ENCODE peak calls at places on chromosomes 2 and 18, in seven cellular contexts. G is erythroblast; F is T-helper 2 cell treated with Interferon-gamma antibody and Interleukin-4, amounts not matched to agents 5 μg/mL and 100 μg/mL, for 36 hours; E is AG04449; A is foreskin fibroblast; B is T-cell; V is NCI-H1092. Y is an unnamed sample.

GRCh38 chr2:28406276-28407096 is 13.8 kb downstream of the FOSL2 start:
- DNase-seq in G (no peak), F (peak), E (no peak), A (peak), B (peak), V (no peak), Y (no peak)

GRCh38 chr18:31610841-31611240 is 19.2 kb downstream of the TTR start:
- DNase-seq in G (peak), F (no peak), E (no peak), A (no peak), B (no peak), V (peak), Y (peak)

GRCh38 chr2:219912530-219912929 is 285.1 kb downstream of the SLC4A3 start:
- DNase-seq in G (no peak), F (no peak), E (peak), A (peak), B (no peak), V (no peak), Y (no peak)

GRCh38 chr18:74611791-74612190 is 14.1 kb downstream of the ZNF407 start:
- DNase-seq in G (no peak), F (no peak), E (no peak), A (no peak), B (no peak), V (no peak), Y (no peak)

GRCh38 chr18:73274812-73275621 is 407.2 kb upstream of the NETO1 start:
- DNase-seq in G (no peak), F (no peak), E (no peak), A (no peak), B (no peak), V (no peak), Y (no peak)

GRCh38 chr2:53202063-53202462 is 565.5 kb upstream of the CHAC2 start:
- DNase-seq in G (no peak), F (no peak), E (peak), A (peak), B (no peak), V (no peak), Y (peak)

GRCh38 chr2:58140508-58141072 is 94.0 kb downstream of the VRK2 start:
- DNase-seq in G (no peak), F (no peak), E (peak), A (peak), B (no peak), V (no peak), Y (no peak)

GRCh38 chr18:23071285-23071684 is 64.0 kb upstream of the CABLES1 start:
- DNase-seq in G (no peak), F (peak), E (no peak), A (no peak), B (peak), V (no peak), Y (no peak)

GRCh38 chr2:37886745-37887144 is 38.3 kb upstream of the RMDN2 start:
- DNase-seq in G (no peak), F (no peak), E (peak), A (peak), B (no peak), V (no peak), Y (no peak)

GRCh38 chr18:41972067-41973000 is 17.3 kb downstream of the PIK3C3 start:
- DNase-seq in G (no peak), F (no peak), E (no peak), A (no peak), B (no peak), V (no peak), Y (no peak)

GRCh38 chr2:136582631-136583205 is 182.6 kb upstream of the THSD7B start:
- DNase-seq in G (peak), F (peak), E (no peak), A (peak), B (peak), V (no peak), Y (no peak)

GRCh38 chr2:2577366-2577765 is 246.3 kb upstream of the MYT1L start:
- DNase-seq in G (no peak), F (no peak), E (no peak), A (no peak), B (no peak), V (peak), Y (peak)

GRCh38 chr2:42685303-42685702 is 78.6 kb downstream of the OXER1 start:
- DNase-seq in G (no peak), F (no peak), E (no peak), A (no peak), B (no peak), V (no peak), Y (no peak)

GRCh38 chr18:48896875-48897511 is 53.8 kb downstream of the SMAD7 start:
- DNase-seq in G (peak), F (peak), E (no peak), A (peak), B (no peak), V (no peak), Y (no peak)

GRCh38 chr18:12657048-12657848 is 659 bp downstream of the SPIRE1 start:
- DNase-seq in G (peak), F (peak), E (no peak), A (peak), B (no peak), V (no peak), Y (peak)